ENCODE peak calls at places on chromosomes 16 and 17, in four cellular contexts. One of them, this sample, is unnamed.

GRCh38 chr17:48835971-48836370 is 5.1 kb downstream of the CALCOCO2 start:
- DNase-seq in trophoblast cell: no peak
- DNase-seq in mesendoderm: no peak
- DNase-seq in IMR-90: no peak
- DNase-seq in this sample: no peak

GRCh38 chr16:22220714-22221113 is 14.6 kb downstream of the EEF2K start:
- DNase-seq in trophoblast cell: no peak
- DNase-seq in mesendoderm: no peak
- DNase-seq in IMR-90: no peak
- DNase-seq in this sample: no peak

GRCh38 chr17:50947844-50948514 is 81.8 kb upstream of the TOB1 start:
- DNase-seq in trophoblast cell: no peak
- DNase-seq in mesendoderm: no peak
- DNase-seq in IMR-90: no peak
- DNase-seq in this sample: no peak

GRCh38 chr16:88393034-88393433 is 10.3 kb downstream of the ZNF469 start:
- DNase-seq in trophoblast cell: no peak
- DNase-seq in mesendoderm: no peak
- DNase-seq in IMR-90: no peak
- DNase-seq in this sample: no peak

GRCh38 chr16:10738231-10739077 is 5.2 kb upstream of the NUBP1 start:
- DNase-seq in trophoblast cell: peak
- DNase-seq in mesendoderm: peak
- DNase-seq in IMR-90: peak
- DNase-seq in this sample: peak

GRCh38 chr17:57956311-57957119 is 1.3 kb upstream of the CUEDC1 start:
- DNase-seq in trophoblast cell: no peak
- DNase-seq in mesendoderm: peak
- DNase-seq in IMR-90: no peak
- DNase-seq in this sample: peak

GRCh38 chr17:32523827-32524552 is 37.2 kb downstream of the CDK5R1 start:
- DNase-seq in trophoblast cell: no peak
- DNase-seq in mesendoderm: no peak
- DNase-seq in IMR-90: no peak
- DNase-seq in this sample: no peak

GRCh38 chr16:57539072-57539796 is 2.9 kb upstream of the CCDC102A start:
- DNase-seq in trophoblast cell: no peak
- DNase-seq in mesendoderm: no peak
- DNase-seq in IMR-90: no peak
- DNase-seq in this sample: no peak

GRCh38 chr16:7086842-7087616 is 245.6 kb upstream of the RBFOX1 start:
- DNase-seq in trophoblast cell: no peak
- DNase-seq in mesendoderm: peak
- DNase-seq in IMR-90: no peak
- DNase-seq in this sample: peak

GRCh38 chr16:85329059-85329812 is 217.0 kb upstream of the CIBAR2 start:
- DNase-seq in trophoblast cell: peak
- DNase-seq in mesendoderm: peak
- DNase-seq in IMR-90: peak
- DNase-seq in this sample: peak

GRCh38 chr16:4270595-4270994 is 2.2 kb downstream of the TFAP4 start:
- DNase-seq in trophoblast cell: no peak
- DNase-seq in mesendoderm: no peak
- DNase-seq in IMR-90: no peak
- DNase-seq in this sample: no peak

GRCh38 chr17:56793947-56794346 is 39.8 kb downstream of the C17orf67 start:
- DNase-seq in trophoblast cell: no peak
- DNase-seq in mesendoderm: no peak
- DNase-seq in IMR-90: no peak
- DNase-seq in this sample: no peak

GRCh38 chr16:27460663-27461482 is 58.9 kb downstream of the IL21R start:
- DNase-seq in trophoblast cell: no peak
- DNase-seq in mesendoderm: no peak
- DNase-seq in IMR-90: no peak
- DNase-seq in this sample: no peak

GRCh38 chr16:68369697-68370096 is 58.9 kb downstream of the PRMT7 start:
- DNase-seq in trophoblast cell: no peak
- DNase-seq in mesendoderm: no peak
- DNase-seq in IMR-90: no peak
- DNase-seq in this sample: no peak

GRCh38 chr16:5072334-5073278 is 963 bp downstream of the ALG1 start:
- DNase-seq in trophoblast cell: no peak
- DNase-seq in mesendoderm: no peak
- DNase-seq in IMR-90: no peak
- DNase-seq in this sample: no peak

GRCh38 chr17:62819511-62820221 is 11.6 kb upstream of the MARCHF10 start:
- DNase-seq in trophoblast cell: peak
- DNase-seq in mesendoderm: peak
- DNase-seq in IMR-90: peak
- DNase-seq in this sample: peak
- H2AK5ac ChIP-seq in trophoblast cell: no peak
- H2AK5ac ChIP-seq in mesendoderm: no peak
- H2AK5ac ChIP-seq in IMR-90: peak
- H2AK5ac ChIP-seq in this sample: no peak

GRCh38 chr16:929227-929669 is 41.5 kb downstream of the LMF1 start:
- DNase-seq in trophoblast cell: no peak
- DNase-seq in mesendoderm: no peak
- DNase-seq in IMR-90: no peak
- DNase-seq in this sample: peak
- H3K4ac ChIP-seq in trophoblast cell: no peak
- H3K4ac ChIP-seq in mesendoderm: no peak
- H3K4ac ChIP-seq in IMR-90: no peak
- H3K4ac ChIP-seq in this sample: no peak

GRCh38 chr17:75891605-75892555 is 4.9 kb downstream of the TRIM65 start:
- DNase-seq in trophoblast cell: no peak
- DNase-seq in mesendoderm: no peak
- DNase-seq in IMR-90: no peak
- DNase-seq in this sample: no peak
- H3K23ac ChIP-seq in trophoblast cell: no peak
- H3K23ac ChIP-seq in mesendoderm: no peak
- H3K23ac ChIP-seq in IMR-90: no peak
- H3K23ac ChIP-seq in this sample: no peak

GRCh38 chr16:1817716-1818115 is 8.9 kb downstream of the HAGH start:
- DNase-seq in trophoblast cell: no peak
- DNase-seq in mesendoderm: no peak
- DNase-seq in IMR-90: no peak
- DNase-seq in this sample: no peak
- H2AK5ac ChIP-seq in trophoblast cell: no peak
- H2AK5ac ChIP-seq in mesendoderm: no peak
- H2AK5ac ChIP-seq in IMR-90: no peak
- H2AK5ac ChIP-seq in this sample: no peak

GRCh38 chr16:54808890-54809289 is 121.8 kb upstream of the IRX5 start:
- DNase-seq in trophoblast cell: no peak
- DNase-seq in mesendoderm: no peak
- DNase-seq in IMR-90: no peak
- DNase-seq in this sample: no peak
- H3K4ac ChIP-seq in trophoblast cell: no peak
- H3K4ac ChIP-seq in mesendoderm: no peak
- H3K4ac ChIP-seq in IMR-90: no peak
- H3K4ac ChIP-seq in this sample: no peak

DNA sequence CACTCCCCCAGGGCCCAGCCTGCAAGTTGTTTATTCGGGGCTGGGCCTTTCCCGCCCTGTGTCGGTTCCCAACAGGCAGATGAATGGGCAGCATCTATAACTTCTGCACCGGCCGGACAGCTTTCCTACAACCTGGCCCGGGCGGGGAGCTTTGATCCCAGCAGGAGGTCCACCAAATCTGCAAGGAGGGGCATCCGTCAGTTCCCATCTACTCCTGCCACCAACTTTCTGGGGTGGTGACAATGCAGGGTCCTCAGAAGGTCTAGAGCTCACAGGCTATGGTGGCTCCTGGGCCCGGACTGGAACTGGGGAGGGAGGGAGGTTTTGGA is 211.9 kb downstream of the NTN1 start:
- DNase-seq in trophoblast cell: no peak
- DNase-seq in mesendoderm: no peak
- DNase-seq in IMR-90: no peak
- DNase-seq in this sample: no peak
- H3K23ac ChIP-seq in trophoblast cell: no peak
- H3K23ac ChIP-seq in mesendoderm: no peak
- H3K23ac ChIP-seq in IMR-90: no peak
- H3K23ac ChIP-seq in this sample: no peak

GRCh38 chr17:80601146-80601545 is 56.5 kb downstream of the RPTOR start:
- DNase-seq in trophoblast cell: no peak
- DNase-seq in mesendoderm: no peak
- DNase-seq in IMR-90: no peak
- DNase-seq in this sample: no peak
- H2AK5ac ChIP-seq in trophoblast cell: no peak
- H2AK5ac ChIP-seq in mesendoderm: no peak
- H2AK5ac ChIP-seq in IMR-90: no peak
- H2AK5ac ChIP-seq in this sample: no peak

DNA sequence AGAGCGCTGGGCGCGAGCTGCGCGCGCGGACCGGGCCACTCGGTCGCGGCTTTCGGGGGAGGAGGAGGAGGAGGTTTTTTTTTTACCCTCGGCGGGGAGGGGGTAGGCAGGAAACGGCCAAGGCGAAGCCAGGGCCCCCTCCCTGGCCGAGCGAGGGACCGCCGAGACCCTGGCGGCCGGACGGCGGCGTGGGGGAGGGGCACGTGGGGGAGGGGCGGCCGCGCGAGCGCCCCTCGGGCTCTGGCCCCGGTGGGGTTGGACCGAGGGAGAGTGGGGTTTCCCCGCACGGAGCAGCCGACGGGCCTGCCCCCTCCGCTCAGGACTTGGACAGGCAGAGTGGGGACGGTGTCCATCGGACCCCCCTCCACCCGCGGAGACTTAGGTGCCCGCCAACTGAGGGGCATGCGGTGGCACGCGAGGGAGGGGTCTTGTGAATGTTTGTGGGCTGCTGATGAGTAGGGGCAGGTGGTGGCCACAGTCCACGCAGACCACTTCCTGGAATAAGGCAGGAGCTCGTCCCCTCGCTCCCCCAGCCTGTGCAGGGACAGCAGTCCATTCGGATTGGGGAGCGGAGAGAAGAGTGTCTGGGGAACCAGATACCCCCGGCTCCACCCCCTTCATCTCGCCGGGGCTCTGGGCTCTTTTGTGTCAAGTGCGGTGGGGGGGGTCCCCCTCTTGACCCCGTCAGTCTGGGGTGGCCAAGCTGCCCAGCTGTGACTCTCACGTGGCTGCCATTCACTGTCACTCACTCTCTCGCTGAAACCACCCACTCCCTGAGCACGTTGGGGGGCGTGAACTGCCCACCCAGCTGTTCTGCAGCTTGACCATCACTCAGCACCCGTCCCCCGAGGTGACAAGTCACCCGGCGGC is 3.0 kb upstream of the CHD3 start:
- DNase-seq in trophoblast cell: peak
- DNase-seq in mesendoderm: peak
- DNase-seq in IMR-90: peak
- DNase-seq in this sample: peak
- H3K4ac ChIP-seq in trophoblast cell: peak
- H3K4ac ChIP-seq in mesendoderm: peak
- H3K4ac ChIP-seq in IMR-90: peak
- H3K4ac ChIP-seq in this sample: no peak

DNA sequence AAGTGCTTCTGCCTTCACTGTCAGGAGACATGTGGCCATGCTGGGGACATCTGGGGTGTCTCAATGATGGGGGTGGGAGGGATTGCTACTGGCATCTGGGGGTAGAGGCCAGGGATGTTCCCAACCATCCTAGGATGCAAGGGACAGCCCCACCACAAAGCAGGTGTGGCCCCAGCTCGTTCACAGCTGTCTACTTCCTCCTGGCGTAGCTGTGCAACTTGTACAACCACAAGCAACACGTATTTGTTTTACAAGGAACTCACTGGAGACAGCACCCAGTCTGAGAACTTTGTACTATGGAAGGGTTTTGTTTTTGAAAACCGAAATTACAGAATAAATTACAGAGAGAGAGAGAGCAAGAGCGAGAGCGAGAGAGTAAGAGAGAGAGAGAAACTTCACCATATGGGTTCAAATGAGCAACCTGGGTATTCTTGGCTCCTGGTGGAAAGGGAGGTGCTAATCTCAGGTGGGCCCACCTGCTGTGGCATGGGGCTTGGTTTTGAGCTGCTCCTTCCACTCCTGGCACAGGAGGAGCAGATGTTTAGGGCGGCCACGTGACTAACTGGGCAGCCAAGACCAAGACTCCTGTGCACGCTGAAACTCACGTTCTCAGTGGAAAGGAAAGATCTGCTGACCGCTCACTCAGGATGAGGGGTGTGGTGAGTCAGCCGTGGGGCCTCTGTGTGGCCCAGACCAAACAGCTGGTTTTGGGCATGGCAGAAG is 17.5 kb upstream of the TNFRSF13B start:
- DNase-seq in trophoblast cell: no peak
- DNase-seq in mesendoderm: no peak
- DNase-seq in IMR-90: no peak
- DNase-seq in this sample: peak
- H3K23ac ChIP-seq in trophoblast cell: no peak
- H3K23ac ChIP-seq in mesendoderm: no peak
- H3K23ac ChIP-seq in IMR-90: no peak
- H3K23ac ChIP-seq in this sample: no peak

GRCh38 chr17:39193346-39193745 is 4.1 kb downstream of the CACNB1 start:
- DNase-seq in trophoblast cell: no peak
- DNase-seq in mesendoderm: no peak
- DNase-seq in IMR-90: no peak
- DNase-seq in this sample: no peak

GRCh38 chr17:39194985-39195524 is 2.4 kb downstream of the CACNB1 start:
- DNase-seq in trophoblast cell: no peak
- DNase-seq in mesendoderm: peak
- DNase-seq in IMR-90: no peak
- DNase-seq in this sample: peak

GRCh38 chr17:39192901-39193300 is 4.6 kb downstream of the CACNB1 start:
- DNase-seq in trophoblast cell: no peak
- DNase-seq in mesendoderm: no peak
- DNase-seq in IMR-90: no peak
- DNase-seq in this sample: no peak

GRCh38 chr17:39195568-39196160 is 1.8 kb downstream of the CACNB1 start:
- DNase-seq in trophoblast cell: no peak
- DNase-seq in mesendoderm: no peak
- DNase-seq in IMR-90: no peak
- DNase-seq in this sample: peak

DNA sequence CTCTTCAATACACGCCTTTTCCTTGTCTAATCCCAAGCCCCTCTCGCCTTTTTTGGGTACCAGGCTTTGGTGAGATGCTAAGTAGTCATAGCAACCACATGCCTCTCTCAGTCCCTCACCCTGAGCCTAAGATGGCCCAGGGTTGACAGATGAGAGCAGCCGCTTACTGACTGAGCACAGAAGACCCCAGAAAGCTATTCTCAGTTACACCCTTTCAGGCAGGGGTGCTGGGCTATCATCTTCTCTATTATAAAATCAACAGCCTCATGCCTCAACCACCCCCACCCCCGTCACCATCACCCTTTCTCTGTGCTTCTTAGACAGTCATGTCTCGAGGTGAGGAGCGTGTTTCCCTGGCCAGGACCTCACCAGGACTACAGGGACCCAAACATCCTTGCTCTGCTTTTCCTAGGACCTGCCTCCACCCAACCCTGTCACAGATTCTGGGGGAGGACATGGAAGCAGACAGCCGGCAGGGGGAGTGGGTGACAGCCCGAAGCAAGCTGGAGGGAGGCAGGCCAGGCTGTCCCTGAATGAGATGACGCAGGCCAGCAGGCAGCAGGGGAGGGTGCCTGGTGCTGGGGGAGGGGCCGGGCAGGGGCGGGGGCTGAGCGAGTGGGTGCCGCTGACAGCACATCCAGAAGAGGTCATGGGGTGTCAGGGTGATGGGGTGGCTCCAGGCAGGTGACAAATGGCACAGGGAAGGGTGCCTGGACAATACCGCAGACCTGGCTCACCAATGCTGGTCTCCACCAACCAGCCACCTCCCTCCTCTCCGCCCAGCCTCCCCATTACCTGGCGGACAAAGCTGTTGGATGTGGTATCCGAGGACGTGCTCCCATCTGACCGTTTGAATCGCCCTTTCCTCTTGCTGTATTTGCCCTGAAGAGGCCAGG is 3.1 kb downstream of the CACNB1 start:
- DNase-seq in trophoblast cell: peak
- DNase-seq in mesendoderm: peak
- DNase-seq in IMR-90: peak
- DNase-seq in this sample: peak
- H2AK5ac ChIP-seq in trophoblast cell: no peak
- H2AK5ac ChIP-seq in mesendoderm: no peak
- H2AK5ac ChIP-seq in IMR-90: peak
- H2AK5ac ChIP-seq in this sample: no peak

This sample was measured in H9.